ENCODE peak calls at places on chromosomes 4 and X, in nine cellular contexts. U, F, D, N, L, M, E, C and R are unnamed samples.

GRCh38 chrX:147913570-147913969 is 1.9 kb downstream of the FMR1 start:
- DNase-seq in U (no peak), F (no peak), D (no peak), N (no peak), L (no peak), M (no peak), E (no peak), C (no peak), R (no peak)

GRCh38 chr4:98094118-98094517 is 49.2 kb downstream of the STPG2 start:
- DNase-seq in U (no peak), F (no peak), D (no peak), N (no peak), L (no peak), M (no peak), E (no peak), C (no peak), R (no peak)

GRCh38 chr4:689498-690122 is 659 bp upstream of the SLC49A3 start:
- DNase-seq in U (no peak), F (no peak), D (no peak), N (no peak), L (no peak), M (no peak), E (no peak), C (no peak), R (no peak)

GRCh38 chr4:109411964-109412363 is 21.7 kb upstream of the SEC24B start:
- DNase-seq in U (no peak), F (no peak), D (no peak), N (no peak), L (no peak), M (no peak), E (no peak), C (no peak), R (no peak)

GRCh38 chr4:88938138-88938537 is 118.8 kb downstream of the FAM13A start:
- DNase-seq in U (no peak), F (no peak), D (no peak), N (no peak), L (no peak), M (no peak), E (no peak), C (no peak), R (no peak)

GRCh38 chrX:116384406-116384805 is 52.0 kb upstream of the SLC6A14 start:
- DNase-seq in U (no peak), F (no peak), D (no peak), N (no peak), L (no peak), M (no peak), E (no peak), C (no peak), R (no peak)

GRCh38 chr4:7941111-7942018 is 1.7 kb upstream of the AFAP1 start:
- DNase-seq in U (peak; percentile 14), F (no peak), D (no peak), N (no peak), L (no peak), M (no peak), E (no peak), C (peak; percentile 66), R (no peak)

GRCh38 chrX:2261838-2262678 is 238.7 kb downstream of the DHRSX start:
- DNase-seq in U (peak; percentile 12), F (no peak), D (no peak), N (no peak), L (no peak), M (no peak), E (no peak), C (peak; percentile 36), R (no peak)

GRCh38 chr4:177222776-177223175 is 86.9 kb upstream of the NEIL3 start:
- DNase-seq in U (no peak), F (no peak), D (no peak), N (no peak), L (no peak), M (no peak), E (no peak), C (no peak), R (no peak)

GRCh38 chr4:109749388-109750082 is 19.7 kb upstream of the PLA2G12A start:
- DNase-seq in U (no peak), F (no peak), D (no peak), N (no peak), L (no peak), M (no peak), E (no peak), C (no peak), R (no peak)

GRCh38 chr4:3834921-3835521 is 68.8 kb downstream of the ADRA2C start:
- DNase-seq in U (no peak), F (no peak), D (no peak), N (no peak), L (no peak), M (no peak), E (no peak), C (no peak), R (no peak)

GRCh38 chr4:3836041-3836801 is 70.0 kb downstream of the ADRA2C start:
- DNase-seq in U (no peak), F (no peak), D (no peak), N (no peak), L (no peak), M (no peak), E (no peak), C (no peak), R (no peak)

GRCh38 chr4:3838437-3839380 is 72.5 kb downstream of the ADRA2C start:
- DNase-seq in U (no peak), F (no peak), D (no peak), N (no peak), L (no peak), M (no peak), E (no peak), C (no peak), R (no peak)

GRCh38 chr4:3835527-3836040 is 69.4 kb downstream of the ADRA2C start:
- DNase-seq in U (no peak), F (no peak), D (no peak), N (no peak), L (no peak), M (no peak), E (no peak), C (no peak), R (no peak)

GRCh38 chr4:3836802-3837601 is 70.8 kb downstream of the ADRA2C start:
- DNase-seq in U (no peak), F (no peak), D (peak; percentile 65), N (no peak), L (no peak), M (no peak), E (no peak), C (no peak), R (no peak)
- TF ChIP-seq POLR2A in U (no peak), F (no peak), D (no peak), N (no peak), L (no peak), M (no peak), E (no peak), C (no peak), R (no peak)

GRCh38 chrX:20204354-20204753 is 62.4 kb downstream of the RPS6KA3 start:
- DNase-seq in U (no peak), F (no peak), D (no peak), N (no peak), L (no peak), M (no peak), E (no peak), C (no peak), R (no peak)

GRCh38 chrX:20211261-20211786 is 55.4 kb downstream of the RPS6KA3 start:
- DNase-seq in U (no peak), F (no peak), D (no peak), N (no peak), L (no peak), M (no peak), E (no peak), C (no peak), R (no peak)

GRCh38 chrX:20205927-20206708 is 60.6 kb downstream of the RPS6KA3 start:
- DNase-seq in U (no peak), F (no peak), D (no peak), N (no peak), L (no peak), M (no peak), E (no peak), C (no peak), R (no peak)
- TF ChIP-seq CTCF in U (no peak), F (no peak), D (no peak), N (no peak), L (peak; percentile 4), M (no peak), E (no peak), C (no peak), R (no peak)

DNA sequence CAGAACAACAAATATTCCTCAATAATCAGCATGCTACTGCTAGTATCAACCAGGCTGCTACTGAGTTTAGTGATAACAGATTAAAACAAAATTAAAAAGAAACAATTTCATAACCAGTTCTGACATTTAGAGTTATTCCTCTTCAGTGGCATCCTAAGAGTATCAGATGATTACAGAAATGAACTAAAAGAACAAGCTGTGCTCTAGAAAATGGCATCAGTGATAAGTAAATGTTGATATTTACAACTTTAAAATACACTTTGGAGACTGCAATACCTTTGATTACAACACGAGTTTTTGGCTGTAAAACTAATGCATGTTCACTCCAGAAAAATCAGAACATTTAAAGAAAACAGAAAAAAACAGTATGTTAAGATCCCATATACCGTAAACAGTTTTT is 72.9 kb downstream of the ADGRA3 start:
- DNase-seq in U (no peak), F (no peak), D (no peak), N (no peak), L (no peak), M (no peak), E (no peak), C (no peak), R (no peak)
- TF ChIP-seq POLR2A in U (no peak), F (no peak), D (no peak), N (no peak), L (no peak), M (no peak), E (no peak), C (no peak), R (no peak)

GRCh38 chrX:136608295-136608933 is 39.5 kb upstream of the CD40LG start:
- DNase-seq in U (no peak), F (no peak), D (peak; percentile 41), N (peak; percentile 12), L (no peak), M (peak; percentile 64), E (no peak), C (peak; percentile 64), R (no peak)
- TF ChIP-seq CTCF in U (no peak), F (peak; percentile 33), D (peak; percentile 20), N (no peak), L (peak; percentile 29), M (no peak), E (no peak), C (no peak), R (peak; percentile 16)